ENCODE peak calls at places on chromosomes 13 and 19, in nine cellular contexts. H is GM06990, C is OCI-LY7, G is gastrocnemius medialis, M is ovary, B is WERI-Rb-1, V is omental fat pad, I is lower lobe of right lung, X is WTC11. Y is an unnamed sample.

GRCh38 chr13:45711952-45712351 is 9.8 kb downstream of the CBY2 start:
- DNase-seq in X (no peak), C (no peak), M (no peak), H (no peak), V (no peak), G (no peak), B (no peak), I (no peak), Y (no peak)

GRCh38 chr19:45049073-45049736 is 10.4 kb downstream of the CLASRP start:
- DNase-seq in I (no peak), G (peak; percentile 78), X (no peak), B (no peak), V (no peak), M (no peak), H (no peak), C (no peak), Y (no peak)

GRCh38 chr13:75934889-75935288 is 298.8 kb downstream of the LMO7 start:
- DNase-seq in V (no peak), G (no peak), M (no peak), C (no peak), X (no peak), B (no peak), H (no peak), I (no peak), Y (no peak)

GRCh38 chr19:51012661-51013190 is 6.8 kb downstream of the KLK10 start:
- DNase-seq in C (no peak), M (no peak), X (no peak), I (no peak), B (no peak), G (no peak), H (no peak), V (no peak), Y (no peak)

GRCh38 chr13:33751151-33751550 is 66.8 kb upstream of the RFC3 start:
- DNase-seq in G (no peak), H (no peak), X (no peak), B (no peak), I (no peak), V (no peak), M (no peak), C (no peak), Y (no peak)

GRCh38 chr13:80339841-80340642 is 884 bp downstream of the SPRY2 start:
- DNase-seq in C (no peak), B (peak; percentile 20), H (peak; percentile 34), G (peak; percentile 48), X (peak; percentile 30), V (no peak), I (peak; percentile 69), M (peak; percentile 66), Y (peak; percentile 38)

GRCh38 chr19:49200238-49200862 is 42.8 kb downstream of the TRPM4 start:
- DNase-seq in I (peak; percentile 34), H (no peak), M (no peak), B (peak; percentile 20), G (no peak), C (peak; percentile 76), X (peak; percentile 45), V (no peak), Y (no peak)

GRCh38 chr13:67619987-67620386 is 389.9 kb upstream of the PCDH9 start:
- DNase-seq in I (no peak), H (no peak), V (no peak), B (no peak), C (no peak), M (no peak), G (no peak), X (no peak), Y (no peak)

GRCh38 chr19:18878058-18878797 is 17.7 kb downstream of the CERS1 start:
- DNase-seq in X (no peak), B (no peak), H (no peak), G (no peak), V (no peak), M (no peak), C (no peak), I (no peak), Y (no peak)

GRCh38 chr13:99809931-99810330 is 161.6 kb downstream of the ZIC5 start:
- DNase-seq in C (no peak), M (no peak), I (no peak), G (no peak), H (no peak), V (no peak), B (no peak), X (no peak), Y (no peak)

GRCh38 chr19:3073931-3074595 is 11.8 kb upstream of the TLE5 start:
- DNase-seq in X (no peak), G (no peak), H (no peak), I (no peak), B (no peak), V (no peak), M (peak; percentile 72), C (peak; percentile 42), Y (no peak)
- TF ChIP-seq CTCF in X (no peak), G (no peak), H (peak; percentile 54), I (no peak), B (no peak), V (no peak), M (peak; percentile 37), C (peak; percentile 50), Y (peak; percentile 30)

DNA sequence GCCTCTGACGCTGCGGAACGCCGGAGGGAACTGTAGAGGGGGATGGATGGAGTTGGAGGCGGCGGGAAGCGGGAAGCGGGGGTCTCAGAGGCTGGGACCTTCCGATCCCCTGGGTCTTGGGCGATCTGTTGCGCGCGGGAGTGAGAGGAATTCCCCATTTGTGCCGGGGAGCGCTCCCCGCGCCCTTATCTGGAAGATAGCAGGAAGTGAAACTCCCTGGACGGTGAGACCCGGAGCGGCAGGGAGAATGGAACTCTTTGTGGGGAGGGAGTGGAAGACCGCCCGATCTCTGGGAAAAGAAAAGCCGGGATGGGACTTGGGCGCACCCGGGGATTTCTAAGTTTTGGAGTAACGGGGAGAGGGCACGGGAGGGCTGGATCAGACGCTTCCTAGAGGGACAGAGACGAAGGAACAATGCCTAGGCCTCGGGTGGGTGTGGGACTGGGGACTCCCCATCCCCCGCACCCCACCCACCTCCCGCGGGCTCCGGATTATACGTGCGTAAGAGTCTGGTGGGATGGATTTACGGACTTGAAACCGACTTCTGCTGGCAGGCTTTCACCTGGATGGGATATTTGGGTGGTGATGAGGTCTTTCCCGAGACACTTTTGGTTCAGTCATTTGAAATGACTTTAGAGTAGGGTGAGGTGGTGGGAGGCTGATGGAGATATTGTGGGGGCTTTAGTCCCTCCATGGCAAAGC is 495 bp downstream of the LSR start:
- DNase-seq in V (no peak), H (no peak), M (peak; percentile 28), I (no peak), G (no peak), X (no peak), B (peak; percentile 48), C (peak; percentile 42), Y (peak; percentile 56)
- TF ChIP-seq CTCF in V (no peak), H (no peak), M (no peak), I (no peak), G (no peak), X (no peak), B (no peak), C (no peak), Y (no peak)

DNA sequence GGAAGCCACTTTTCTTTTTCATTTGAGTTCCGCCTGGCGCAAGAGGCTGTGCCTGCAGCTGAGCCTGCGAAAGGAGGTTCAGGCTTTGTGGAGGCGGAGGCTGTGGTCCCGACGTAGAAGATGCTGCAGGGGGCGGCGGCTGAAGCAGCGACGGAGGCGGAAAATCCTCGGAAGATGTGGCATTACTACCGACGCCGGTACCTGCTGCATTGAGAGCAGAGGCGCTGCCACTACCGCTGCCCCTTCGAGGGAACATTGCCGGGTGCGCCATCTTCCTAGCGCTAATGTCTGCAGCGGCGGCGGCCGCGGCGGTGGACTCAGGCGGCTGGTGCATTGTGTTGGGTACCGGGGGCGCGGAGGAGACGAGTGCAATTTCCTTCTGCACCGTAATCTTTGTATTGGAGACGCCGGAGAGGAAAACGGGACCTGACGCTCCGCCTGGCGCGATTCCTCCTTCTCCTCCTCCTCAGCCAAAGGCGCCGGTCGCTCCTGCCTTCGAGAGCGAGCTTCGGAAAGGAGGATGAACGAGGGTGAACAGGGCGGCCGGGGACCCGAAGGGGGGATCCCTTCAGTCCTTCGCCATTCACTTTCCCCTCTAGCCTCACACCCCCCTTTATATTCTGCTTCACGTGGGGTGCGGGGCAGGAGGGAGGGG is at the start of gene TSC22D1:
- DNase-seq in X (peak; percentile 52), M (peak; percentile 63), V (no peak), C (peak; percentile 38), B (peak; percentile 22), H (peak; percentile 61), G (no peak), I (peak; percentile 62), Y (peak; percentile 42)
- TF ChIP-seq CTCF in X (no peak), M (no peak), V (no peak), C (no peak), B (no peak), H (no peak), G (no peak), I (no peak), Y (no peak)

GRCh38 chr19:35851213-35852028 is 883 bp downstream of the NPHS1 start:
- DNase-seq in M (no peak), V (no peak), G (no peak), C (no peak), X (peak; percentile 84), B (peak; percentile 65), H (no peak), I (no peak), Y (no peak)
- TF ChIP-seq CTCF in M (no peak), V (no peak), G (no peak), C (peak; percentile 52), X (peak; percentile 46), B (peak; percentile 83), H (peak; percentile 13), I (no peak), Y (no peak)

GRCh38 chr19:56348289-56348877 is 33.7 kb upstream of the ZSCAN5A start:
- DNase-seq in I (no peak), X (peak; percentile 34), B (peak; percentile 41), G (no peak), V (no peak), H (no peak), C (peak; percentile 32), M (no peak), Y (no peak)
- TF ChIP-seq CTCF in I (peak; percentile 24), X (peak; percentile 56), B (peak; percentile 42), G (no peak), V (no peak), H (peak; percentile 55), C (peak; percentile 80), M (no peak), Y (peak; percentile 37)

GRCh38 chr19:46764817-46765291 is 18.6 kb upstream of the STRN4 start:
- DNase-seq in C (no peak), V (no peak), I (no peak), G (no peak), X (no peak), M (no peak), B (no peak), H (no peak), Y (no peak)

GRCh38 chr19:46761418-46761831 is 15.2 kb upstream of the STRN4 start:
- DNase-seq in X (no peak), V (no peak), B (no peak), G (no peak), I (no peak), M (no peak), C (no peak), H (no peak), Y (no peak)

GRCh38 chr19:46772170-46773017 is 16.0 kb downstream of the SLC1A5 start:
- DNase-seq in H (no peak), I (no peak), V (no peak), X (no peak), C (no peak), B (no peak), M (no peak), G (no peak), Y (no peak)

GRCh38 chr19:46762245-46762890 is 16.1 kb upstream of the STRN4 start:
- DNase-seq in V (no peak), C (no peak), H (no peak), B (no peak), X (no peak), M (no peak), G (no peak), I (no peak), Y (no peak)

GRCh38 chr19:46766569-46767317 is 20.5 kb upstream of the STRN4 start:
- DNase-seq in M (no peak), X (peak; percentile 78), V (no peak), I (peak; percentile 74), B (peak; percentile 53), H (no peak), C (peak; percentile 73), G (no peak), Y (peak; percentile 78)
- TF ChIP-seq CTCF in M (no peak), X (peak; percentile 71), V (no peak), I (peak; percentile 77), B (peak; percentile 64), H (peak; percentile 85), C (peak; percentile 93), G (peak; percentile 24), Y (peak; percentile 69)

Y was measured in GM10248.